ENCODE peak calls at places on chromosomes 2 and 18, in ten cellular contexts. One of them, this sample, is unnamed.

GRCh38 chr18:7958081-7958896 is 391.2 kb downstream of the PTPRM start:
- DNase-seq in heart right ventricle: no peak
- DNase-seq in epithelial cell of esophagus: peak
- DNase-seq in CD8-positive, alpha-beta T cell: no peak
- DNase-seq in HCT116: no peak
- DNase-seq in right lobe of liver: no peak
- DNase-seq in AG04449: no peak
- DNase-seq in BE2C: no peak
- DNase-seq in breast epithelium: no peak
- DNase-seq in LNCaP clone FGC: no peak
- DNase-seq in this sample: no peak

GRCh38 chr2:170814551-170815245 is 2.0 kb upstream of the GAD1 start:
- DNase-seq in heart right ventricle: no peak
- DNase-seq in epithelial cell of esophagus: no peak
- DNase-seq in CD8-positive, alpha-beta T cell: no peak
- DNase-seq in HCT116: no peak
- DNase-seq in right lobe of liver: no peak
- DNase-seq in AG04449: no peak
- DNase-seq in BE2C: no peak
- DNase-seq in breast epithelium: no peak
- DNase-seq in LNCaP clone FGC: no peak
- DNase-seq in this sample: no peak

GRCh38 chr2:157236404-157236803 is 21.1 kb upstream of the GALNT5 start:
- DNase-seq in heart right ventricle: no peak
- DNase-seq in epithelial cell of esophagus: peak
- DNase-seq in CD8-positive, alpha-beta T cell: no peak
- DNase-seq in HCT116: no peak
- DNase-seq in right lobe of liver: no peak
- DNase-seq in AG04449: no peak
- DNase-seq in BE2C: no peak
- DNase-seq in breast epithelium: no peak
- DNase-seq in LNCaP clone FGC: no peak
- DNase-seq in this sample: no peak

GRCh38 chr2:177784449-177784845 is 288.1 kb downstream of the PDE11A start:
- DNase-seq in heart right ventricle: no peak
- DNase-seq in epithelial cell of esophagus: peak
- DNase-seq in CD8-positive, alpha-beta T cell: no peak
- DNase-seq in HCT116: no peak
- DNase-seq in right lobe of liver: no peak
- DNase-seq in AG04449: no peak
- DNase-seq in BE2C: no peak
- DNase-seq in breast epithelium: no peak
- DNase-seq in LNCaP clone FGC: no peak
- DNase-seq in this sample: no peak

GRCh38 chr2:238287702-238288649 is at the start of gene PER2:
- DNase-seq in heart right ventricle: peak
- DNase-seq in epithelial cell of esophagus: peak
- DNase-seq in CD8-positive, alpha-beta T cell: peak
- DNase-seq in HCT116: peak
- DNase-seq in right lobe of liver: peak
- DNase-seq in AG04449: peak
- DNase-seq in BE2C: peak
- DNase-seq in breast epithelium: peak
- DNase-seq in LNCaP clone FGC: no peak
- DNase-seq in this sample: peak

GRCh38 chr18:76349067-76349715 is 145.9 kb downstream of the ZNF516 start:
- DNase-seq in heart right ventricle: peak
- DNase-seq in epithelial cell of esophagus: peak
- DNase-seq in CD8-positive, alpha-beta T cell: peak
- DNase-seq in HCT116: peak
- DNase-seq in right lobe of liver: no peak
- DNase-seq in AG04449: no peak
- DNase-seq in BE2C: peak
- DNase-seq in breast epithelium: no peak
- DNase-seq in LNCaP clone FGC: peak
- DNase-seq in this sample: peak

GRCh38 chr18:49041677-49042570 is 91.2 kb upstream of the SMAD7 start:
- DNase-seq in heart right ventricle: peak
- DNase-seq in epithelial cell of esophagus: peak
- DNase-seq in CD8-positive, alpha-beta T cell: peak
- DNase-seq in HCT116: peak
- DNase-seq in right lobe of liver: no peak
- DNase-seq in AG04449: no peak
- DNase-seq in BE2C: peak
- DNase-seq in breast epithelium: no peak
- DNase-seq in LNCaP clone FGC: peak
- DNase-seq in this sample: no peak

GRCh38 chr2:69848186-69848790 is 18.8 kb downstream of the GMCL1 start:
- DNase-seq in heart right ventricle: no peak
- DNase-seq in epithelial cell of esophagus: peak
- DNase-seq in CD8-positive, alpha-beta T cell: no peak
- DNase-seq in HCT116: no peak
- DNase-seq in right lobe of liver: no peak
- DNase-seq in AG04449: no peak
- DNase-seq in BE2C: no peak
- DNase-seq in breast epithelium: no peak
- DNase-seq in LNCaP clone FGC: no peak
- DNase-seq in this sample: no peak

GRCh38 chr2:204749319-204749718 is 204.0 kb downstream of the PARD3B start:
- DNase-seq in heart right ventricle: no peak
- DNase-seq in epithelial cell of esophagus: peak
- DNase-seq in CD8-positive, alpha-beta T cell: no peak
- DNase-seq in HCT116: no peak
- DNase-seq in right lobe of liver: no peak
- DNase-seq in AG04449: peak
- DNase-seq in BE2C: no peak
- DNase-seq in breast epithelium: no peak
- DNase-seq in LNCaP clone FGC: no peak
- DNase-seq in this sample: no peak

GRCh38 chr2:152823901-152824300 is 105.5 kb downstream of the ARL6IP6 start:
- DNase-seq in heart right ventricle: no peak
- DNase-seq in epithelial cell of esophagus: no peak
- DNase-seq in CD8-positive, alpha-beta T cell: no peak
- DNase-seq in HCT116: no peak
- DNase-seq in right lobe of liver: no peak
- DNase-seq in AG04449: no peak
- DNase-seq in BE2C: no peak
- DNase-seq in breast epithelium: no peak
- DNase-seq in LNCaP clone FGC: no peak
- DNase-seq in this sample: no peak

GRCh38 chr2:180002198-180002597 is 4.9 kb downstream of the CWC22 start:
- DNase-seq in heart right ventricle: no peak
- DNase-seq in epithelial cell of esophagus: no peak
- DNase-seq in CD8-positive, alpha-beta T cell: no peak
- DNase-seq in HCT116: no peak
- DNase-seq in right lobe of liver: no peak
- DNase-seq in AG04449: no peak
- DNase-seq in BE2C: no peak
- DNase-seq in breast epithelium: no peak
- DNase-seq in LNCaP clone FGC: no peak
- DNase-seq in this sample: no peak

GRCh38 chr2:158505448-158505934 is 48.7 kb downstream of the PKP4 start:
- DNase-seq in heart right ventricle: no peak
- DNase-seq in epithelial cell of esophagus: peak
- DNase-seq in CD8-positive, alpha-beta T cell: no peak
- DNase-seq in HCT116: no peak
- DNase-seq in right lobe of liver: no peak
- DNase-seq in AG04449: no peak
- DNase-seq in BE2C: no peak
- DNase-seq in breast epithelium: no peak
- DNase-seq in LNCaP clone FGC: no peak
- DNase-seq in this sample: no peak

GRCh38 chr2:144456680-144457079 is 63.2 kb downstream of the ZEB2 start:
- DNase-seq in heart right ventricle: peak
- DNase-seq in epithelial cell of esophagus: peak
- DNase-seq in CD8-positive, alpha-beta T cell: no peak
- DNase-seq in HCT116: no peak
- DNase-seq in right lobe of liver: no peak
- DNase-seq in AG04449: peak
- DNase-seq in BE2C: no peak
- DNase-seq in breast epithelium: no peak
- DNase-seq in LNCaP clone FGC: no peak
- DNase-seq in this sample: no peak

GRCh38 chr2:143296089-143296488 is 166.9 kb downstream of the ARHGAP15 start:
- DNase-seq in heart right ventricle: no peak
- DNase-seq in epithelial cell of esophagus: no peak
- DNase-seq in CD8-positive, alpha-beta T cell: no peak
- DNase-seq in HCT116: no peak
- DNase-seq in right lobe of liver: no peak
- DNase-seq in AG04449: no peak
- DNase-seq in BE2C: no peak
- DNase-seq in breast epithelium: no peak
- DNase-seq in LNCaP clone FGC: no peak
- DNase-seq in this sample: no peak

DNA sequence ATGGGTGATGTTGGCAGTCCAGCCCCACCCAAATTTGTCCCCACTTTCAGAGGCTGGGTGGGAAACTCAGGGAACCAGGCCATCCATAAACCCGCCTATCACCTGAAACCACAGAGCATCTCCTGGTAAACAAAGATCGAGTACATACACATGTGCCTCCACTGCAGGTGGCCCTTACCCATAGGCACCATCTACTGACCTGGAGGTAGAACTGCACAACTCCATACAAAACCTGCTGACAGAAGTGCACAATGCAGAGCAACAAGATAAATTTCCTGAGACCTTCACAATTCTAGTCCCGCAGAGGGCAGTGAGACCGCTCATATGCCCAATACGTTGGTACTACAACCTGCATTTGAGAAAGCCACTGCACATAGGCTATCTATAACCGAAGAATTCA is 856.3 kb downstream of the SUCLG1 start:
- DNase-seq in heart right ventricle: no peak
- DNase-seq in epithelial cell of esophagus: no peak
- DNase-seq in CD8-positive, alpha-beta T cell: no peak
- DNase-seq in HCT116: no peak
- DNase-seq in right lobe of liver: no peak
- DNase-seq in AG04449: no peak
- DNase-seq in BE2C: no peak
- DNase-seq in breast epithelium: no peak
- DNase-seq in LNCaP clone FGC: no peak
- DNase-seq in this sample: no peak
- TF ChIP-seq CTCF in heart right ventricle: no peak
- TF ChIP-seq CTCF in epithelial cell of esophagus: peak
- TF ChIP-seq CTCF in CD8-positive, alpha-beta T cell: no peak
- TF ChIP-seq CTCF in HCT116: peak
- TF ChIP-seq CTCF in right lobe of liver: peak
- TF ChIP-seq CTCF in AG04449: no peak
- TF ChIP-seq CTCF in BE2C: no peak
- TF ChIP-seq CTCF in breast epithelium: no peak
- TF ChIP-seq CTCF in LNCaP clone FGC: peak
- TF ChIP-seq CTCF in this sample: no peak

GRCh38 chr18:47815486-47816270 is 114.8 kb downstream of the SMAD2 start:
- DNase-seq in heart right ventricle: no peak
- DNase-seq in epithelial cell of esophagus: no peak
- DNase-seq in CD8-positive, alpha-beta T cell: no peak
- DNase-seq in HCT116: no peak
- DNase-seq in right lobe of liver: no peak
- DNase-seq in AG04449: no peak
- DNase-seq in BE2C: no peak
- DNase-seq in breast epithelium: no peak
- DNase-seq in LNCaP clone FGC: peak
- DNase-seq in this sample: no peak

GRCh38 chr18:47817017-47817911 is 113.2 kb downstream of the SMAD2 start:
- DNase-seq in heart right ventricle: no peak
- DNase-seq in epithelial cell of esophagus: no peak
- DNase-seq in CD8-positive, alpha-beta T cell: no peak
- DNase-seq in HCT116: no peak
- DNase-seq in right lobe of liver: no peak
- DNase-seq in AG04449: no peak
- DNase-seq in BE2C: no peak
- DNase-seq in breast epithelium: no peak
- DNase-seq in LNCaP clone FGC: no peak
- DNase-seq in this sample: no peak
- H3K4me3 ChIP-seq in heart right ventricle: no peak
- H3K4me3 ChIP-seq in epithelial cell of esophagus: no peak
- H3K4me3 ChIP-seq in CD8-positive, alpha-beta T cell: no peak
- H3K4me3 ChIP-seq in HCT116: no peak
- H3K4me3 ChIP-seq in right lobe of liver: no peak
- H3K4me3 ChIP-seq in AG04449: no peak
- H3K4me3 ChIP-seq in BE2C: no peak
- H3K4me3 ChIP-seq in breast epithelium: peak
- H3K4me3 ChIP-seq in LNCaP clone FGC: no peak
- H3K4me3 ChIP-seq in this sample: no peak

DNA sequence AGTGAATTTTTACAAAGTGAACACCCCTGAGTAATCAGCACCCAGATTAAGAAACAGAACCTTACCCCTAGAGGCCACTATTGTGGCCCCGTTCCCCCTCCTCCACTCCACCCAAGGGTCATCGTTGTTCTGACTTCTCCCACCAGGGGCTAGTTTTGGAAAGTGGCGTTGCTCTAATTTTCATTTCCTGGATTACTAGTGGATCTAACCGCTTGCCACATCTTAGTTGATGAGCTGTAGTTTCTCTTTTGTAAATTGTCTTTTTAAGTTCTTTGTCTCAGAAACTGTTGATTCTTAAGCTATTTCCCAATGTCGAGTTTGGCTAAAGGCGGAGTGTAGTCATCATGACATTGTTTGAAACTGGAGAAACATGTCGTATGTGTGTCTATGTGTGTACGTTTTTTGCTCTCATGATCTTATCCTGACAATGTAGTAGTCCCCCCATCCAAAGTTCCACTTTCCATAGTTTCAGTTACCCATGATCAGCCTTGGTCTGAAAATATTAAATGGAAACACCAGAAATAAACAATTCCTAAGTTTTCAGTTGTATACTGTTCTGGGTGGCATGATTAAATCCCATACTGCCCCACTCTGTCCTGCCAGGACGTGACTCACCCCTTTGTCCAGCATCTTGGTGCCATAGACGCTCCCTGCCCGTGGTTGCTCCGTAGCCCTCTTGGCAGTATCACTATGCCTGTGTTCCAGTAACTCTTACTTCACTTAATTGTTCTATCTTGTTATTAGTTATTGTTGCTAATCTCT is 71.0 kb upstream of the SP3 start:
- DNase-seq in heart right ventricle: no peak
- DNase-seq in epithelial cell of esophagus: peak
- DNase-seq in CD8-positive, alpha-beta T cell: no peak
- DNase-seq in HCT116: no peak
- DNase-seq in right lobe of liver: no peak
- DNase-seq in AG04449: no peak
- DNase-seq in BE2C: no peak
- DNase-seq in breast epithelium: no peak
- DNase-seq in LNCaP clone FGC: no peak
- DNase-seq in this sample: no peak
- TF ChIP-seq CTCF in heart right ventricle: peak
- TF ChIP-seq CTCF in epithelial cell of esophagus: peak
- TF ChIP-seq CTCF in CD8-positive, alpha-beta T cell: no peak
- TF ChIP-seq CTCF in HCT116: peak
- TF ChIP-seq CTCF in right lobe of liver: no peak
- TF ChIP-seq CTCF in AG04449: no peak
- TF ChIP-seq CTCF in BE2C: peak
- TF ChIP-seq CTCF in breast epithelium: no peak
- TF ChIP-seq CTCF in LNCaP clone FGC: no peak
- TF ChIP-seq CTCF in this sample: no peak

DNA sequence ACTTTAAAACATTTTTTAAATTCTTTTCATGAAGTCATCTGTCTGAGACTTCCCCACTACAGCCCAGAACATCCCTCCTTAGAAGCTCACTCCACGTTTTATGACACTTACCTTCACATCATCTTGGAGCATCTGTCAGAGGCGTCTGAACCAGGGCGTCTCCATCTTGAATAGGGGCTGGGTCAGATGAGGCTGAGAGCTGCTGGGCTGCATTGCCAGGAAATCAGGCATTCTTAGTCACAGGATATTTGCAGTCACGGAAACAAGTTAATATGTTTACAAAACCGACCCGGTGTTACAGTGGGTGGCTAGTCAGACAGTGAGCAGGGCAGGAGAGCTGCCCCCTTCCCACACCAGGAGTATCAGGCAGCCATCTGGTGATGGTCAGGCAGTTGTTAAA is 456.5 kb downstream of the FBXO15 start:
- DNase-seq in heart right ventricle: no peak
- DNase-seq in epithelial cell of esophagus: peak
- DNase-seq in CD8-positive, alpha-beta T cell: no peak
- DNase-seq in HCT116: no peak
- DNase-seq in right lobe of liver: no peak
- DNase-seq in AG04449: peak
- DNase-seq in BE2C: no peak
- DNase-seq in breast epithelium: no peak
- DNase-seq in LNCaP clone FGC: no peak
- DNase-seq in this sample: peak
- H3K4me3 ChIP-seq in heart right ventricle: no peak
- H3K4me3 ChIP-seq in epithelial cell of esophagus: no peak
- H3K4me3 ChIP-seq in CD8-positive, alpha-beta T cell: no peak
- H3K4me3 ChIP-seq in HCT116: no peak
- H3K4me3 ChIP-seq in right lobe of liver: no peak
- H3K4me3 ChIP-seq in AG04449: no peak
- H3K4me3 ChIP-seq in BE2C: no peak
- H3K4me3 ChIP-seq in breast epithelium: peak
- H3K4me3 ChIP-seq in LNCaP clone FGC: no peak
- H3K4me3 ChIP-seq in this sample: peak

This sample was measured in HFF-Myc.